ENCODE peak calls at places on chromosomes 16 and 17, in seven cellular contexts. One of them, this sample, is unnamed.
A peak's percentile ranks its signal among the peaks of the same experiment; 100 is the strongest.

GRCh38 chr17:11555530-11555929 is 42.7 kb upstream of the DNAH9 start:
- DNase-seq in ovary: no peak
- DNase-seq in IMR-90: no peak
- DNase-seq in lower leg skin: no peak
- DNase-seq in transverse colon: no peak
- DNase-seq in breast epithelium: no peak
- DNase-seq in H9: no peak
- DNase-seq in this sample: no peak

GRCh38 chr17:1715803-1716075 is 5.6 kb upstream of the TLCD2 start:
- DNase-seq in ovary: no peak
- DNase-seq in IMR-90: no peak
- DNase-seq in lower leg skin: no peak
- DNase-seq in transverse colon: no peak
- DNase-seq in breast epithelium: no peak
- DNase-seq in H9: no peak
- DNase-seq in this sample: no peak

GRCh38 chr17:27323538-27324212 is 29.8 kb downstream of the WSB1 start:
- DNase-seq in ovary: peak; percentile 44
- DNase-seq in IMR-90: peak; percentile 16
- DNase-seq in lower leg skin: peak; percentile 83
- DNase-seq in transverse colon: peak; percentile 89
- DNase-seq in breast epithelium: peak; percentile 76
- DNase-seq in H9: peak; percentile 67
- DNase-seq in this sample: peak; percentile 83

GRCh38 chr17:57604771-57605733 is 140.0 kb downstream of the CCDC182 start:
- DNase-seq in ovary: peak; percentile 77
- DNase-seq in IMR-90: peak; percentile 55
- DNase-seq in lower leg skin: no peak
- DNase-seq in transverse colon: peak; percentile 72
- DNase-seq in breast epithelium: peak; percentile 24
- DNase-seq in H9: no peak
- DNase-seq in this sample: no peak

GRCh38 chr17:43732961-43733360 is 25.6 kb downstream of the SOST start:
- DNase-seq in ovary: no peak
- DNase-seq in IMR-90: peak; percentile 87
- DNase-seq in lower leg skin: no peak
- DNase-seq in transverse colon: no peak
- DNase-seq in breast epithelium: no peak
- DNase-seq in H9: no peak
- DNase-seq in this sample: no peak

GRCh38 chr16:53629607-53630312 is 73.9 kb downstream of the RPGRIP1L start:
- DNase-seq in ovary: no peak
- DNase-seq in IMR-90: no peak
- DNase-seq in lower leg skin: no peak
- DNase-seq in transverse colon: no peak
- DNase-seq in breast epithelium: no peak
- DNase-seq in H9: no peak
- DNase-seq in this sample: no peak

GRCh38 chr17:57085448-57086068 is 512 bp downstream of the AKAP1 start:
- DNase-seq in ovary: peak; percentile 57
- DNase-seq in IMR-90: peak; percentile 23
- DNase-seq in lower leg skin: peak; percentile 56
- DNase-seq in transverse colon: peak; percentile 88
- DNase-seq in breast epithelium: no peak
- DNase-seq in H9: peak; percentile 71
- DNase-seq in this sample: no peak

GRCh38 chr17:58932956-58933355 is 173.7 kb downstream of the TRIM37 start:
- DNase-seq in ovary: no peak
- DNase-seq in IMR-90: no peak
- DNase-seq in lower leg skin: no peak
- DNase-seq in transverse colon: no peak
- DNase-seq in breast epithelium: no peak
- DNase-seq in H9: no peak
- DNase-seq in this sample: no peak

GRCh38 chr16:24610421-24610765 is 71.0 kb downstream of the RBBP6 start:
- DNase-seq in ovary: peak; percentile 33
- DNase-seq in IMR-90: peak; percentile 1
- DNase-seq in lower leg skin: no peak
- DNase-seq in transverse colon: peak; percentile 12
- DNase-seq in breast epithelium: no peak
- DNase-seq in H9: peak; percentile 55
- DNase-seq in this sample: no peak

GRCh38 chr16:21523411-21524067 is 75.8 kb upstream of the METTL9 start:
- DNase-seq in ovary: no peak
- DNase-seq in IMR-90: no peak
- DNase-seq in lower leg skin: no peak
- DNase-seq in transverse colon: no peak
- DNase-seq in breast epithelium: no peak
- DNase-seq in H9: no peak
- DNase-seq in this sample: no peak

GRCh38 chr17:65191805-65192740 is 54.9 kb downstream of the RGS9 start:
- DNase-seq in ovary: no peak
- DNase-seq in IMR-90: peak; percentile 78
- DNase-seq in lower leg skin: no peak
- DNase-seq in transverse colon: no peak
- DNase-seq in breast epithelium: no peak
- DNase-seq in H9: no peak
- DNase-seq in this sample: no peak

GRCh38 chr17:21295036-21295952 is 10.8 kb downstream of the MAP2K3 start:
- DNase-seq in ovary: no peak
- DNase-seq in IMR-90: peak; percentile 59
- DNase-seq in lower leg skin: no peak
- DNase-seq in transverse colon: peak; percentile 55
- DNase-seq in breast epithelium: peak; percentile 72
- DNase-seq in H9: no peak
- DNase-seq in this sample: peak; percentile 88

GRCh38 chr17:50542795-50543774 is 3.9 kb upstream of the SPATA20 start:
- DNase-seq in ovary: no peak
- DNase-seq in IMR-90: no peak
- DNase-seq in lower leg skin: peak; percentile 56
- DNase-seq in transverse colon: peak; percentile 81
- DNase-seq in breast epithelium: peak; percentile 87
- DNase-seq in H9: no peak
- DNase-seq in this sample: no peak

GRCh38 chr17:49454050-49454449 is 39.4 kb upstream of the PHB1 start:
- DNase-seq in ovary: no peak
- DNase-seq in IMR-90: peak; percentile 29
- DNase-seq in lower leg skin: no peak
- DNase-seq in transverse colon: no peak
- DNase-seq in breast epithelium: no peak
- DNase-seq in H9: no peak
- DNase-seq in this sample: no peak

GRCh38 chr17:44757918-44758413 is 822 bp upstream of the ADAM11 start:
- DNase-seq in ovary: no peak
- DNase-seq in IMR-90: no peak
- DNase-seq in lower leg skin: no peak
- DNase-seq in transverse colon: no peak
- DNase-seq in breast epithelium: no peak
- DNase-seq in H9: no peak
- DNase-seq in this sample: no peak

GRCh38 chr17:48144976-48145798 is 37.6 kb downstream of the SNX11 start:
- DNase-seq in ovary: no peak
- DNase-seq in IMR-90: no peak
- DNase-seq in lower leg skin: no peak
- DNase-seq in transverse colon: no peak
- DNase-seq in breast epithelium: no peak
- DNase-seq in H9: no peak
- DNase-seq in this sample: no peak

GRCh38 chr17:8004899-8005298 is 2.5 kb downstream of the GUCY2D start:
- DNase-seq in ovary: no peak
- DNase-seq in IMR-90: peak; percentile 79
- DNase-seq in lower leg skin: no peak
- DNase-seq in transverse colon: no peak
- DNase-seq in breast epithelium: no peak
- DNase-seq in H9: no peak
- DNase-seq in this sample: no peak

GRCh38 chr16:48556913-48557351 is 53.0 kb downstream of the N4BP1 start:
- DNase-seq in ovary: no peak
- DNase-seq in IMR-90: peak; percentile 89
- DNase-seq in lower leg skin: no peak
- DNase-seq in transverse colon: no peak
- DNase-seq in breast epithelium: no peak
- DNase-seq in H9: no peak
- DNase-seq in this sample: no peak

DNA sequence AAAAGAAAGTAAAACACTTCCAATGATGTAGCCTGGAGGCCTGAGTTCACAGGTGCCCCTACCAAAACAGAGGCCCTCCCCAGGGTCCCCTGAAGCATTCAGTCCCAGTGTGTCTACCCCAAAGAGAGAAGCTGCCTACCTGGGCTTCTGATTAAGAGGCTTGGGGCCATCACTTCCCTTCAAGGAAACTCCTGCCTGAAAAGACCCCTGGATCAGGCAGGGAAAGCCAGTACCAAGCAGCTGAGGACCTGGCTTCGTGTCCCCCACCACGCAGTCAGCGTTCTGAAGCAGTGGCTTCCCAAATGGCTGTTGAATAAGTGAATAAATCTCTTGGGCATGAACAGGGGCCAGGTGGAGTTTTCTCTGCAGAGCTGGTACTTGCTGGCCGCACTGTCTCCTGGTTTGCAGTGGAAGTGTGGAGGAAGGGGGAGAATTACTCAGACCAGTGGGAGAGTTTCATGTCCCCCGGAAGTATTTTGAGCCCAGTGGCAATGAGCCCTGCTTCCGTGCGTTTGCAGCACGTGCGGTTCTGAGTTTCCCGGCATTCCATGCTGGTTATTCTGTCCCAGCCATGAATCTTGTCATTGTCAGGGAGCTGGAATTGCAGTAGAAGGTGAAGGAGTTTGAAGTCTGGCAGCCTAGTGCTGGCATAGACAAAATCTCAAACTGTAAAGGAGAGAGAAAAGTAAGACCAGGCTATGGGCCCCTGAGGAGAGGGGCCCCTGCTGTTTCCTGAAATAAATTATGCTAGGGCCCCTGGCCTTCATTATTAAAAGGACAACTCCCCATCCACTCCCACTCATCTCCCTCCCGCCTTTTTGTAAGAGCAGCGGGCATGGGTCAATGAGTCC is 27.0 kb downstream of the RMI2 start:
- DNase-seq in ovary: peak; percentile 34
- DNase-seq in IMR-90: no peak
- DNase-seq in lower leg skin: no peak
- DNase-seq in transverse colon: no peak
- DNase-seq in breast epithelium: no peak
- DNase-seq in H9: no peak
- DNase-seq in this sample: no peak
- TF ChIP-seq CTCF in ovary: no peak
- TF ChIP-seq CTCF in IMR-90: no peak
- TF ChIP-seq CTCF in lower leg skin: no peak
- TF ChIP-seq CTCF in transverse colon: peak; percentile 2
- TF ChIP-seq CTCF in breast epithelium: no peak
- TF ChIP-seq CTCF in H9: no peak
- TF ChIP-seq CTCF in this sample: no peak

GRCh38 chr16:67198238-67198734 is 645 bp upstream of the ELMO3 start:
- DNase-seq in ovary: no peak
- DNase-seq in IMR-90: peak; percentile 29
- DNase-seq in lower leg skin: no peak
- DNase-seq in transverse colon: peak; percentile 78
- DNase-seq in breast epithelium: no peak
- DNase-seq in H9: peak; percentile 79
- DNase-seq in this sample: no peak

GRCh38 chr16:67199011-67199807 is at the start of gene ELMO3:
- DNase-seq in ovary: no peak
- DNase-seq in IMR-90: no peak
- DNase-seq in lower leg skin: no peak
- DNase-seq in transverse colon: peak; percentile 88
- DNase-seq in breast epithelium: peak; percentile 76
- DNase-seq in H9: peak; percentile 92
- DNase-seq in this sample: no peak

GRCh38 chr16:67200491-67200890 is 1.6 kb downstream of the ELMO3 start:
- DNase-seq in ovary: no peak
- DNase-seq in IMR-90: no peak
- DNase-seq in lower leg skin: no peak
- DNase-seq in transverse colon: no peak
- DNase-seq in breast epithelium: no peak
- DNase-seq in H9: no peak
- DNase-seq in this sample: no peak

GRCh38 chr16:67201411-67202345 is 2.7 kb downstream of the ELMO3 start:
- DNase-seq in ovary: no peak
- DNase-seq in IMR-90: no peak
- DNase-seq in lower leg skin: no peak
- DNase-seq in transverse colon: no peak
- DNase-seq in breast epithelium: no peak
- DNase-seq in H9: no peak
- DNase-seq in this sample: no peak

GRCh38 chr16:67199808-67200198 is 872 bp downstream of the ELMO3 start:
- DNase-seq in ovary: no peak
- DNase-seq in IMR-90: no peak
- DNase-seq in lower leg skin: no peak
- DNase-seq in transverse colon: peak; percentile 63
- DNase-seq in breast epithelium: no peak
- DNase-seq in H9: peak; percentile 78
- DNase-seq in this sample: no peak
- TF ChIP-seq CTCF in ovary: no peak
- TF ChIP-seq CTCF in IMR-90: no peak
- TF ChIP-seq CTCF in lower leg skin: no peak
- TF ChIP-seq CTCF in transverse colon: peak; percentile 10
- TF ChIP-seq CTCF in breast epithelium: no peak
- TF ChIP-seq CTCF in H9: peak; percentile 57
- TF ChIP-seq CTCF in this sample: no peak

GRCh38 chr16:1781758-1782407 is 488 bp downstream of the SPSB3 start:
- DNase-seq in ovary: no peak
- DNase-seq in IMR-90: peak; percentile 6
- DNase-seq in lower leg skin: no peak
- DNase-seq in transverse colon: peak; percentile 37
- DNase-seq in breast epithelium: no peak
- DNase-seq in H9: no peak
- DNase-seq in this sample: no peak
- TF ChIP-seq CTCF in ovary: no peak
- TF ChIP-seq CTCF in IMR-90: peak; percentile 5
- TF ChIP-seq CTCF in lower leg skin: no peak
- TF ChIP-seq CTCF in transverse colon: no peak
- TF ChIP-seq CTCF in breast epithelium: peak; percentile 16
- TF ChIP-seq CTCF in H9: peak; percentile 12
- TF ChIP-seq CTCF in this sample: peak; percentile 20

DNA sequence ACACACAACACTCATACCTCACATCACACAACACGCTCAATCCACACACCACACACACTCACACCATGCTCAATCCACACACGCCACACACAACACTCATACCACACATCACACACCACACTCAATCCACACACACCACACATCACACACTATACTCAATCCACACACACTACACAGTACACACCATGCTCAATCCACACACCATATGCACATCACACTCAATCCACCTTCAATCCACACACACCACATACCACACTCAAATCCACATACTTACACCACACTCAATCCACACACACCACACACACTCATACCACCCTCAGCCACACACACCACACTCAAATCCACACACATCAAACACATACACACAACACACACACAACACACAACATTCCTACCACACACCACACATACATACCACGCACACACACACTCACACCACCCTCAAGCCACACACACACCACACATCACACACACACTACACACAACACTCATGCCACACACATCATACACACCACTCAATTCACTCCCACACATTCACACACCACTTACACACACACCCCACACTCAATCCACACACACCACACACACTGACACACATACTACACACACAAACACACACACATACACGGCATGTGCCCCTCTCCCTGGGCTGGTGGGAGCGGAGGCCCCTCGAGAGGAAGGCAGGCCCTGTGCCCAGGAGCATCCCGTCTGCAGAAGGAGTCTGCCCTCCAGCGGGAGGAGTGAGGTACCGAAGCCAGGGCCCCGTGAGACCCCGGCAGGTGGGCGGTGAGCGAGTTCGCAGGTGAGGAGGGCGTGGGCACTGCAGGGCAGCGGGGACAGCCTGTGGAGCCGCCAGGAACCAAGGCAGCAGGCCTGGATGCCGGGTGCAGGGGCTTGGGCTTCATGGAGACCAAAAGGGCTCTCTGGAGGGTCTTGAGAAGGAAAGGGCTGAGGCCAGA is 33.1 kb upstream of the RPTOR start:
- DNase-seq in ovary: no peak
- DNase-seq in IMR-90: no peak
- DNase-seq in lower leg skin: no peak
- DNase-seq in transverse colon: no peak
- DNase-seq in breast epithelium: no peak
- DNase-seq in H9: peak; percentile 82
- DNase-seq in this sample: no peak
- TF ChIP-seq CTCF in ovary: no peak
- TF ChIP-seq CTCF in IMR-90: no peak
- TF ChIP-seq CTCF in lower leg skin: no peak
- TF ChIP-seq CTCF in transverse colon: no peak
- TF ChIP-seq CTCF in breast epithelium: no peak
- TF ChIP-seq CTCF in H9: peak; percentile 68
- TF ChIP-seq CTCF in this sample: no peak

This sample was measured in osteocyte.